ENCODE peak calls at places on chromosomes 1 and 21, in five cellular contexts. Q is SK-N-SH, K is GM12878, T is IMR-90, Z is HepG2. J is an unnamed sample.

GRCh38 chr1:171150156-171150555 is 34.9 kb upstream of the FMO2 start:
- DNase-seq in Q (no peak), K (no peak), T (no peak), Z (no peak), J (no peak)

GRCh38 chr21:10272216-10272615 is 249.2 kb upstream of the TPTE start:
- DNase-seq in Q (no peak), K (no peak), T (no peak), Z (peak; percentile 9), J (no peak)

GRCh38 chr1:21124846-21125245 is 51.9 kb downstream of the EIF4G3 start:
- DNase-seq in Q (no peak), K (no peak), T (peak; percentile 73), Z (no peak), J (no peak)

GRCh38 chr1:63873751-63874150 is 99.9 kb downstream of the ROR1 start:
- DNase-seq in Q (no peak), K (no peak), T (peak; percentile 58), Z (no peak), J (no peak)

GRCh38 chr1:42658880-42659337 is 686 bp downstream of the PPIH start:
- DNase-seq in Q (no peak), K (no peak), T (peak; percentile 43), Z (no peak), J (no peak)

GRCh38 chr1:166951050-166951449 is 24.3 kb downstream of the ILDR2 start:
- DNase-seq in Q (no peak), K (no peak), T (no peak), Z (no peak), J (no peak)

GRCh38 chr1:184684285-184685077 is 70.2 kb downstream of the EDEM3 start:
- DNase-seq in Q (peak; percentile 28), K (no peak), T (no peak), Z (no peak), J (no peak)

GRCh38 chr1:22731924-22732522 is 21.4 kb downstream of the EPHB2 start:
- DNase-seq in Q (no peak), K (no peak), T (peak; percentile 14), Z (no peak), J (no peak)

GRCh38 chr21:26844258-26845065 is 747 bp downstream of the ADAMTS1 start:
- DNase-seq in Q (peak; percentile 73), K (no peak), T (peak; percentile 22), Z (no peak), J (no peak)

GRCh38 chr1:115133440-115133839 is 44.1 kb upstream of the TSPAN2 start:
- DNase-seq in Q (no peak), K (no peak), T (peak; percentile 68), Z (no peak), J (no peak)

GRCh38 chr1:3174487-3175247 is 105.7 kb downstream of the PRDM16 start:
- DNase-seq in Q (no peak), K (no peak), T (no peak), Z (no peak), J (no peak)

GRCh38 chr1:64493864-64494263 is 23.9 kb downstream of the CACHD1 start:
- DNase-seq in Q (no peak), K (no peak), T (no peak), Z (no peak), J (no peak)

GRCh38 chr1:200641175-200641489 is 20.6 kb upstream of the KIF14 start:
- DNase-seq in Q (no peak), K (no peak), T (peak; percentile 11), Z (no peak), J (no peak)

GRCh38 chr1:181469829-181470228 is 13.5 kb upstream of the CACNA1E start:
- DNase-seq in Q (no peak), K (no peak), T (peak; percentile 77), Z (no peak), J (peak; percentile 63)

GRCh38 chr1:163875214-163875926 is 553.6 kb downstream of the NUF2 start:
- DNase-seq in Q (no peak), K (no peak), T (peak; percentile 22), Z (no peak), J (no peak)

GRCh38 chr1:20731057-20731991 is 1.2 kb downstream of the SH2D5 start:
- DNase-seq in Q (peak; percentile 69), K (no peak), T (no peak), Z (no peak), J (no peak)

GRCh38 chr1:30665216-30665615 is 58.2 kb downstream of the MATN1 start:
- DNase-seq in Q (no peak), K (no peak), T (no peak), Z (no peak), J (no peak)

GRCh38 chr1:159958721-159959380 is 4.8 kb upstream of the SLAMF9 start:
- DNase-seq in Q (no peak), K (no peak), T (no peak), Z (no peak), J (no peak)

GRCh38 chr1:51313961-51314777 is 16.2 kb downstream of the TTC39A start:
- DNase-seq in Q (no peak), K (no peak), T (peak; percentile 87), Z (no peak), J (no peak)

GRCh38 chr1:51317798-51318197 is 12.6 kb downstream of the TTC39A start:
- DNase-seq in Q (no peak), K (no peak), T (no peak), Z (no peak), J (no peak)

GRCh38 chr1:51316764-51317120 is 13.6 kb downstream of the TTC39A start:
- DNase-seq in Q (no peak), K (no peak), T (no peak), Z (no peak), J (no peak)

GRCh38 chr1:51314974-51315373 is 15.4 kb downstream of the TTC39A start:
- DNase-seq in Q (no peak), K (no peak), T (no peak), Z (no peak), J (no peak)

GRCh38 chr1:51316113-51316763 is 14.1 kb downstream of the TTC39A start:
- DNase-seq in Q (no peak), K (no peak), T (no peak), Z (no peak), J (no peak)
- TF ChIP-seq MXI1 in Q (no peak), K (no peak), T (no peak), Z (no peak), J (no peak)

GRCh38 chr21:44439211-44439600 is 16.1 kb upstream of the LRRC3 start:
- DNase-seq in Q (no peak), K (no peak), T (no peak), Z (no peak), J (no peak)

GRCh38 chr21:44437371-44437695 is 18.0 kb upstream of the LRRC3 start:
- DNase-seq in Q (no peak), K (no peak), T (no peak), Z (no peak), J (no peak)

GRCh38 chr21:44436958-44437357 is 18.4 kb upstream of the LRRC3 start:
- DNase-seq in Q (no peak), K (no peak), T (no peak), Z (no peak), J (no peak)

GRCh38 chr21:44438531-44439210 is 16.6 kb upstream of the LRRC3 start:
- DNase-seq in Q (peak; percentile 85), K (no peak), T (no peak), Z (no peak), J (no peak)

GRCh38 chr21:44437696-44438431 is 17.4 kb upstream of the LRRC3 start:
- DNase-seq in Q (no peak), K (no peak), T (no peak), Z (no peak), J (no peak)
- TF ChIP-seq MXI1 in Q (no peak), K (no peak), T (no peak), Z (no peak), J (no peak)

GRCh38 chr1:207911983-207912760 is 1.2 kb upstream of the CD34 start:
- DNase-seq in Q (no peak), K (no peak), T (no peak), Z (no peak), J (no peak)
- TF ChIP-seq MXI1 in Q (no peak), K (no peak), T (no peak), Z (no peak), J (no peak)

GRCh38 chr1:226157761-226158316 is 28.7 kb downstream of the ACBD3 start:
- DNase-seq in Q (no peak), K (no peak), T (no peak), Z (no peak), J (no peak)
- TF ChIP-seq MXI1 in Q (no peak), K (no peak), T (no peak), Z (no peak), J (no peak)

DNA sequence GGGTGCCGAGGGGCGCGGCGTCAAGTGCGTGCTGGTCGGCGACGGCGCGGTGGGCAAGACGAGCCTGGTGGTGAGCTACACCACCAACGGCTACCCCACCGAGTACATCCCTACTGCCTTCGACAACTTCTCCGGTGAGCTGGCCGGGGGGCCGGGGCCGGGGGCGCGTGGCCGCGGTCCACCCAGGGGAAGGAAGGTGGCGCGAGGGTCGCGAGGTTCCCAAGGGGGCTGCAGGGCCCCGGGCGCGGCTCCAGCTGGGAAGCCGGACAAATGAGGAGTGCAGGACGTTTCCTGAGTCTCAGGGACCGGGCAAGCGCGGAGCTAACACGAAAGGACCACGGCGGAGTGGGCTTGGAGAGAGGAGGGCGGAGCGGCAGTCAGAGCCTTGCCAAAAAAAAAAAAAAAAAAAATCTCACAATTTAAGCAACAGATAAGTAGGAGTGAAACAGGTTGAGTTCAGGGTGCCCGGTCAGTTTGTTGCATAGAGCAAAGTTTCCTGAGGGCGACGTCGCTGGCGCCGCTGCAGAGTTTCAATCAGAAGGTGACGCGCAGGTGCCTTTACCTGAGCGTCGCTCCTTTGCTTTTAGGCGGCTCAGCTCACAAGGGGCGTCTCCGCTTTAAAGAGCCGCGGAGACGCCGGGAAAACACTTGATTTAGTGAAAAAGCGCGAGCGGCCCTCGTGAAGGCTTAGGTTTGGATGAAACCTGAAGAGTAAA is 750 bp downstream of the RHOU start:
- DNase-seq in Q (no peak), K (no peak), T (peak; percentile 15), Z (no peak), J (no peak)
- TF ChIP-seq MXI1 in Q (no peak), K (no peak), T (peak; percentile 7), Z (no peak), J (no peak)

DNA sequence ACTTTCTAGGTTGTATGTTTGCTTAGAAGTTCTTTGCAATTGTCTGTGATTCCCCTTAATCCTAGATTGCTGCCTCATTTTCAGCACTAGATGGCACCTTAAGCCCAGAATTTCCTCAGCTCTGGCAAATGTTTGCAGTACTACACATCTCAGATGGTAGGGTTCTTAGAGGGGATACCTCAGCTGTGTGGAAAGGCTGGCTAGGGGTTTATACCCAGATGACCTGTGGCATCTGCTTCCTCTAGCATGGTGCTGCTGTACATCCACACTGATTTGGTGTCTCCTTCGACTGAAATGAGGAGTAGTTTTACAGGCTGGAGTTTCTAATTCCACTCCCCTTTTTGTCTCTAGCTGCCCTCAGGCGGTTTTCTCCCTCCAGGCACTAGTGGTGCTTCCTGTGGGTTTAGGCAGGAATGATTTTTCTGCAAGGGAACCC is 23.5 kb downstream of the ASB17 start:
- DNase-seq in Q (peak; percentile 29), K (peak; percentile 7), T (peak; percentile 50), Z (peak; percentile 31), J (no peak)
- TF ChIP-seq MXI1 in Q (no peak), K (no peak), T (no peak), Z (no peak), J (no peak)

GRCh38 chr1:28058168-28058567 is 30.2 kb downstream of the EYA3 start:
- DNase-seq in Q (peak; percentile 41), K (no peak), T (no peak), Z (no peak), J (no peak)

GRCh38 chr1:28064064-28064463 is 24.3 kb downstream of the EYA3 start:
- DNase-seq in Q (no peak), K (no peak), T (peak; percentile 83), Z (no peak), J (no peak)

GRCh38 chr1:28058971-28059878 is 29.2 kb downstream of the EYA3 start:
- DNase-seq in Q (no peak), K (no peak), T (no peak), Z (no peak), J (no peak)

GRCh38 chr1:28066393-28067154 is 21.8 kb downstream of the EYA3 start:
- DNase-seq in Q (no peak), K (no peak), T (no peak), Z (no peak), J (no peak)

GRCh38 chr1:28062806-28063205 is 25.6 kb downstream of the EYA3 start:
- DNase-seq in Q (no peak), K (no peak), T (no peak), Z (no peak), J (no peak)
- TF ChIP-seq MXI1 in Q (no peak), K (no peak), T (no peak), Z (no peak), J (no peak)